ENCODE peak calls at places on chromosomes 4 and X, in seven cellular contexts. One of them, this sample, is unnamed.
A peak's percentile ranks its signal among the peaks of the same experiment; 100 is the strongest.

GRCh38 chr4:120853101-120853940 is 69.2 kb downstream of the PRDM5 start:
- DNase-seq in activated T-cell treated with anti-CD3 and anti-CD28 coated beads, Interleukin-2, amount 50 U/mL, for 4 hours: no peak
- DNase-seq in lung: no peak
- DNase-seq in upper lobe of left lung: no peak
- DNase-seq in effector memory CD8-positive, alpha-beta T cell: no peak
- DNase-seq in H9: no peak
- DNase-seq in mucosa of gallbladder: no peak
- DNase-seq in this sample: no peak

GRCh38 chrX:30906726-30907125 is 17.7 kb upstream of the TAB3 start:
- DNase-seq in activated T-cell treated with anti-CD3 and anti-CD28 coated beads, Interleukin-2, amount 50 U/mL, for 4 hours: no peak
- DNase-seq in lung: no peak
- DNase-seq in upper lobe of left lung: no peak
- DNase-seq in effector memory CD8-positive, alpha-beta T cell: no peak
- DNase-seq in H9: no peak
- DNase-seq in mucosa of gallbladder: no peak
- DNase-seq in this sample: no peak

GRCh38 chr4:83011779-83012630 is 1.4 kb upstream of the LIN54 start:
- DNase-seq in activated T-cell treated with anti-CD3 and anti-CD28 coated beads, Interleukin-2, amount 50 U/mL, for 4 hours: no peak
- DNase-seq in lung: peak; percentile 39
- DNase-seq in upper lobe of left lung: peak; percentile 48
- DNase-seq in effector memory CD8-positive, alpha-beta T cell: peak; percentile 12
- DNase-seq in H9: peak; percentile 34
- DNase-seq in mucosa of gallbladder: peak; percentile 18
- DNase-seq in this sample: peak; percentile 10

GRCh38 chrX:130575831-130576404 is 174.1 kb downstream of the RBMX2 start:
- DNase-seq in activated T-cell treated with anti-CD3 and anti-CD28 coated beads, Interleukin-2, amount 50 U/mL, for 4 hours: peak; percentile 5
- DNase-seq in lung: no peak
- DNase-seq in upper lobe of left lung: peak; percentile 28
- DNase-seq in effector memory CD8-positive, alpha-beta T cell: no peak
- DNase-seq in H9: peak; percentile 38
- DNase-seq in mucosa of gallbladder: peak; percentile 15
- DNase-seq in this sample: no peak

GRCh38 chr4:176034498-176034897 is 31.1 kb upstream of the WDR17 start:
- DNase-seq in activated T-cell treated with anti-CD3 and anti-CD28 coated beads, Interleukin-2, amount 50 U/mL, for 4 hours: no peak
- DNase-seq in lung: no peak
- DNase-seq in upper lobe of left lung: no peak
- DNase-seq in effector memory CD8-positive, alpha-beta T cell: no peak
- DNase-seq in H9: no peak
- DNase-seq in mucosa of gallbladder: peak; percentile 16
- DNase-seq in this sample: no peak

GRCh38 chr4:125728568-125728967 is 413.8 kb downstream of the FAT4 start:
- DNase-seq in activated T-cell treated with anti-CD3 and anti-CD28 coated beads, Interleukin-2, amount 50 U/mL, for 4 hours: no peak
- DNase-seq in lung: peak; percentile 56
- DNase-seq in upper lobe of left lung: peak; percentile 56
- DNase-seq in effector memory CD8-positive, alpha-beta T cell: no peak
- DNase-seq in H9: no peak
- DNase-seq in mucosa of gallbladder: no peak
- DNase-seq in this sample: no peak

GRCh38 chr4:76758290-76758882 is 139.6 kb downstream of the SOWAHB start:
- DNase-seq in activated T-cell treated with anti-CD3 and anti-CD28 coated beads, Interleukin-2, amount 50 U/mL, for 4 hours: no peak
- DNase-seq in lung: no peak
- DNase-seq in upper lobe of left lung: no peak
- DNase-seq in effector memory CD8-positive, alpha-beta T cell: no peak
- DNase-seq in H9: no peak
- DNase-seq in mucosa of gallbladder: no peak
- DNase-seq in this sample: no peak

GRCh38 chrX:78708171-78708570 is 39.3 kb upstream of the LPAR4 start:
- DNase-seq in activated T-cell treated with anti-CD3 and anti-CD28 coated beads, Interleukin-2, amount 50 U/mL, for 4 hours: no peak
- DNase-seq in lung: no peak
- DNase-seq in upper lobe of left lung: no peak
- DNase-seq in effector memory CD8-positive, alpha-beta T cell: no peak
- DNase-seq in H9: peak; percentile 46
- DNase-seq in mucosa of gallbladder: peak; percentile 17
- DNase-seq in this sample: no peak

GRCh38 chr4:36285784-36286480 is 4.5 kb downstream of the DTHD1 start:
- DNase-seq in activated T-cell treated with anti-CD3 and anti-CD28 coated beads, Interleukin-2, amount 50 U/mL, for 4 hours: peak; percentile 37
- DNase-seq in lung: no peak
- DNase-seq in upper lobe of left lung: no peak
- DNase-seq in effector memory CD8-positive, alpha-beta T cell: peak; percentile 65
- DNase-seq in H9: no peak
- DNase-seq in mucosa of gallbladder: peak; percentile 12
- DNase-seq in this sample: peak; percentile 21

GRCh38 chr4:99835942-99836341 is 19.3 kb downstream of the DAPP1 start:
- DNase-seq in activated T-cell treated with anti-CD3 and anti-CD28 coated beads, Interleukin-2, amount 50 U/mL, for 4 hours: no peak
- DNase-seq in lung: no peak
- DNase-seq in upper lobe of left lung: no peak
- DNase-seq in effector memory CD8-positive, alpha-beta T cell: no peak
- DNase-seq in H9: no peak
- DNase-seq in mucosa of gallbladder: no peak
- DNase-seq in this sample: no peak

GRCh38 chr4:73090738-73091137 is 21.2 kb upstream of the COX18 start:
- DNase-seq in activated T-cell treated with anti-CD3 and anti-CD28 coated beads, Interleukin-2, amount 50 U/mL, for 4 hours: no peak
- DNase-seq in lung: no peak
- DNase-seq in upper lobe of left lung: no peak
- DNase-seq in effector memory CD8-positive, alpha-beta T cell: no peak
- DNase-seq in H9: no peak
- DNase-seq in mucosa of gallbladder: no peak
- DNase-seq in this sample: no peak

GRCh38 chr4:1765409-1766335 is 27.4 kb upstream of the FGFR3 start:
- DNase-seq in activated T-cell treated with anti-CD3 and anti-CD28 coated beads, Interleukin-2, amount 50 U/mL, for 4 hours: no peak
- DNase-seq in lung: no peak
- DNase-seq in upper lobe of left lung: no peak
- DNase-seq in effector memory CD8-positive, alpha-beta T cell: no peak
- DNase-seq in H9: no peak
- DNase-seq in mucosa of gallbladder: no peak
- DNase-seq in this sample: no peak

GRCh38 chrX:85244411-85245210 is 820 bp downstream of the ZNF711 start:
- DNase-seq in activated T-cell treated with anti-CD3 and anti-CD28 coated beads, Interleukin-2, amount 50 U/mL, for 4 hours: no peak
- DNase-seq in lung: no peak
- DNase-seq in upper lobe of left lung: no peak
- DNase-seq in effector memory CD8-positive, alpha-beta T cell: no peak
- DNase-seq in H9: no peak
- DNase-seq in mucosa of gallbladder: no peak
- DNase-seq in this sample: no peak

GRCh38 chrX:119709630-119710029 is 16.7 kb upstream of the SEPTIN6 start:
- DNase-seq in activated T-cell treated with anti-CD3 and anti-CD28 coated beads, Interleukin-2, amount 50 U/mL, for 4 hours: no peak
- DNase-seq in lung: no peak
- DNase-seq in upper lobe of left lung: no peak
- DNase-seq in effector memory CD8-positive, alpha-beta T cell: no peak
- DNase-seq in H9: no peak
- DNase-seq in mucosa of gallbladder: no peak
- DNase-seq in this sample: no peak

GRCh38 chrX:119067023-119067739 is 5.6 kb upstream of the CT47C1 start:
- DNase-seq in activated T-cell treated with anti-CD3 and anti-CD28 coated beads, Interleukin-2, amount 50 U/mL, for 4 hours: no peak
- DNase-seq in lung: peak; percentile 46
- DNase-seq in upper lobe of left lung: peak; percentile 40
- DNase-seq in effector memory CD8-positive, alpha-beta T cell: peak; percentile 1
- DNase-seq in H9: peak; percentile 42
- DNase-seq in mucosa of gallbladder: peak; percentile 62
- DNase-seq in this sample: peak; percentile 8

GRCh38 chr4:64340243-64341110 is 68.8 kb downstream of the TECRL start:
- DNase-seq in activated T-cell treated with anti-CD3 and anti-CD28 coated beads, Interleukin-2, amount 50 U/mL, for 4 hours: no peak
- DNase-seq in lung: no peak
- DNase-seq in upper lobe of left lung: no peak
- DNase-seq in effector memory CD8-positive, alpha-beta T cell: no peak
- DNase-seq in H9: no peak
- DNase-seq in mucosa of gallbladder: no peak
- DNase-seq in this sample: no peak

GRCh38 chrX:154607370-154607769 is 11.7 kb downstream of the CTAG1B start:
- DNase-seq in activated T-cell treated with anti-CD3 and anti-CD28 coated beads, Interleukin-2, amount 50 U/mL, for 4 hours: no peak
- DNase-seq in lung: no peak
- DNase-seq in upper lobe of left lung: no peak
- DNase-seq in effector memory CD8-positive, alpha-beta T cell: no peak
- DNase-seq in H9: no peak
- DNase-seq in mucosa of gallbladder: no peak
- DNase-seq in this sample: no peak

GRCh38 chrX:13283512-13283911 is 36.3 kb downstream of the ATXN3L start:
- DNase-seq in activated T-cell treated with anti-CD3 and anti-CD28 coated beads, Interleukin-2, amount 50 U/mL, for 4 hours: no peak
- DNase-seq in lung: no peak
- DNase-seq in upper lobe of left lung: no peak
- DNase-seq in effector memory CD8-positive, alpha-beta T cell: no peak
- DNase-seq in H9: peak; percentile 64
- DNase-seq in mucosa of gallbladder: no peak
- DNase-seq in this sample: no peak

GRCh38 chrX:3550160-3550765 is 163.2 kb downstream of the PRKX start:
- DNase-seq in activated T-cell treated with anti-CD3 and anti-CD28 coated beads, Interleukin-2, amount 50 U/mL, for 4 hours: no peak
- DNase-seq in lung: no peak
- DNase-seq in upper lobe of left lung: no peak
- DNase-seq in effector memory CD8-positive, alpha-beta T cell: no peak
- DNase-seq in H9: no peak
- DNase-seq in mucosa of gallbladder: no peak
- DNase-seq in this sample: no peak

GRCh38 chrX:20374450-20374849 is 107.7 kb upstream of the RPS6KA3 start:
- DNase-seq in activated T-cell treated with anti-CD3 and anti-CD28 coated beads, Interleukin-2, amount 50 U/mL, for 4 hours: no peak
- DNase-seq in lung: no peak
- DNase-seq in upper lobe of left lung: no peak
- DNase-seq in effector memory CD8-positive, alpha-beta T cell: no peak
- DNase-seq in H9: no peak
- DNase-seq in mucosa of gallbladder: no peak
- DNase-seq in this sample: no peak

GRCh38 chr4:84159767-84160166 is 339.3 kb downstream of the NKX6-1 start:
- DNase-seq in activated T-cell treated with anti-CD3 and anti-CD28 coated beads, Interleukin-2, amount 50 U/mL, for 4 hours: no peak
- DNase-seq in lung: no peak
- DNase-seq in upper lobe of left lung: no peak
- DNase-seq in effector memory CD8-positive, alpha-beta T cell: no peak
- DNase-seq in H9: peak; percentile 64
- DNase-seq in mucosa of gallbladder: peak; percentile 12
- DNase-seq in this sample: no peak

GRCh38 chr4:40292313-40292759 is 42.8 kb upstream of the CHRNA9 start:
- DNase-seq in activated T-cell treated with anti-CD3 and anti-CD28 coated beads, Interleukin-2, amount 50 U/mL, for 4 hours: no peak
- DNase-seq in lung: no peak
- DNase-seq in upper lobe of left lung: no peak
- DNase-seq in effector memory CD8-positive, alpha-beta T cell: no peak
- DNase-seq in H9: no peak
- DNase-seq in mucosa of gallbladder: no peak
- DNase-seq in this sample: no peak

GRCh38 chr4:139556735-139557505 is 901 bp upstream of the SETD7 start:
- DNase-seq in activated T-cell treated with anti-CD3 and anti-CD28 coated beads, Interleukin-2, amount 50 U/mL, for 4 hours: peak; percentile 48
- DNase-seq in lung: peak; percentile 77
- DNase-seq in upper lobe of left lung: peak; percentile 85
- DNase-seq in effector memory CD8-positive, alpha-beta T cell: peak; percentile 53
- DNase-seq in H9: peak; percentile 64
- DNase-seq in mucosa of gallbladder: peak; percentile 60
- DNase-seq in this sample: peak; percentile 59

GRCh38 chr4:61752617-61753016 is 552.5 kb downstream of the ADGRL3 start:
- DNase-seq in activated T-cell treated with anti-CD3 and anti-CD28 coated beads, Interleukin-2, amount 50 U/mL, for 4 hours: no peak
- DNase-seq in lung: no peak
- DNase-seq in upper lobe of left lung: no peak
- DNase-seq in effector memory CD8-positive, alpha-beta T cell: no peak
- DNase-seq in H9: no peak
- DNase-seq in mucosa of gallbladder: no peak
- DNase-seq in this sample: no peak

GRCh38 chr4:83034630-83035494 is at the start of gene COPS4:
- DNase-seq in activated T-cell treated with anti-CD3 and anti-CD28 coated beads, Interleukin-2, amount 50 U/mL, for 4 hours: peak; percentile 91
- DNase-seq in lung: peak; percentile 97
- DNase-seq in upper lobe of left lung: peak; percentile 99
- DNase-seq in effector memory CD8-positive, alpha-beta T cell: peak; percentile 91
- DNase-seq in H9: peak; percentile 99
- DNase-seq in mucosa of gallbladder: peak; percentile 99
- DNase-seq in this sample: peak; percentile 90

GRCh38 chr4:141652161-141652778 is 15.9 kb downstream of the IL15 start:
- DNase-seq in activated T-cell treated with anti-CD3 and anti-CD28 coated beads, Interleukin-2, amount 50 U/mL, for 4 hours: no peak
- DNase-seq in lung: no peak
- DNase-seq in upper lobe of left lung: no peak
- DNase-seq in effector memory CD8-positive, alpha-beta T cell: no peak
- DNase-seq in H9: no peak
- DNase-seq in mucosa of gallbladder: peak; percentile 13
- DNase-seq in this sample: no peak